ENCODE peak calls at places on chromosomes 16 and 17, in nine cellular contexts. One of them, this sample, is unnamed.

GRCh38 chr17:76480676-76481075 is 13.3 kb downstream of the AANAT start:
- DNase-seq in HFF-Myc: no peak
- DNase-seq in A549: no peak
- DNase-seq in ascending aorta: no peak
- DNase-seq in fibroblast of lung: peak; percentile 29
- DNase-seq in epithelial cell of esophagus: no peak
- DNase-seq in breast epithelium: no peak
- DNase-seq in mammary epithelial cell: no peak
- DNase-seq in SK-N-SH: no peak
- DNase-seq in this sample: no peak

GRCh38 chr17:68704897-68705296 is 103.7 kb upstream of the FAM20A start:
- DNase-seq in HFF-Myc: peak; percentile 95
- DNase-seq in breast epithelium: no peak
- DNase-seq in fibroblast of lung: peak; percentile 79
- DNase-seq in epithelial cell of esophagus: no peak
- DNase-seq in A549: no peak
- DNase-seq in mammary epithelial cell: peak; percentile 37
- DNase-seq in ascending aorta: no peak
- DNase-seq in SK-N-SH: no peak
- DNase-seq in this sample: no peak

GRCh38 chr16:77399546-77399945 is 35.3 kb downstream of the ADAMTS18 start:
- DNase-seq in fibroblast of lung: no peak
- DNase-seq in HFF-Myc: no peak
- DNase-seq in mammary epithelial cell: no peak
- DNase-seq in SK-N-SH: no peak
- DNase-seq in epithelial cell of esophagus: no peak
- DNase-seq in ascending aorta: no peak
- DNase-seq in A549: no peak
- DNase-seq in breast epithelium: no peak
- DNase-seq in this sample: no peak

GRCh38 chr17:7851438-7852261 is 3.2 kb upstream of the TMEM88 start:
- DNase-seq in fibroblast of lung: peak; percentile 71
- DNase-seq in epithelial cell of esophagus: peak; percentile 94
- DNase-seq in mammary epithelial cell: peak; percentile 84
- DNase-seq in HFF-Myc: no peak
- DNase-seq in ascending aorta: no peak
- DNase-seq in breast epithelium: peak; percentile 92
- DNase-seq in A549: peak; percentile 78
- DNase-seq in SK-N-SH: peak; percentile 94
- DNase-seq in this sample: peak; percentile 89

GRCh38 chr16:49527621-49528020 is 154.0 kb downstream of the C16orf78 start:
- DNase-seq in mammary epithelial cell: no peak
- DNase-seq in SK-N-SH: peak; percentile 58
- DNase-seq in breast epithelium: no peak
- DNase-seq in fibroblast of lung: no peak
- DNase-seq in epithelial cell of esophagus: no peak
- DNase-seq in ascending aorta: no peak
- DNase-seq in HFF-Myc: no peak
- DNase-seq in A549: no peak
- DNase-seq in this sample: no peak

GRCh38 chr16:27772093-27772820 is 222.3 kb downstream of the KATNIP start:
- DNase-seq in mammary epithelial cell: no peak
- DNase-seq in breast epithelium: no peak
- DNase-seq in ascending aorta: no peak
- DNase-seq in A549: no peak
- DNase-seq in SK-N-SH: no peak
- DNase-seq in fibroblast of lung: no peak
- DNase-seq in HFF-Myc: no peak
- DNase-seq in epithelial cell of esophagus: no peak
- DNase-seq in this sample: no peak

GRCh38 chr17:81428521-81428920 is 33.3 kb downstream of the BAHCC1 start:
- DNase-seq in epithelial cell of esophagus: no peak
- DNase-seq in fibroblast of lung: no peak
- DNase-seq in ascending aorta: no peak
- DNase-seq in breast epithelium: no peak
- DNase-seq in A549: no peak
- DNase-seq in HFF-Myc: no peak
- DNase-seq in mammary epithelial cell: no peak
- DNase-seq in SK-N-SH: no peak
- DNase-seq in this sample: peak; percentile 94

GRCh38 chr16:84925092-84925772 is 86.1 kb downstream of the ZDHHC7 start:
- DNase-seq in mammary epithelial cell: no peak
- DNase-seq in epithelial cell of esophagus: peak; percentile 52
- DNase-seq in A549: peak; percentile 60
- DNase-seq in breast epithelium: no peak
- DNase-seq in ascending aorta: no peak
- DNase-seq in SK-N-SH: peak; percentile 56
- DNase-seq in HFF-Myc: no peak
- DNase-seq in fibroblast of lung: no peak
- DNase-seq in this sample: peak; percentile 29

GRCh38 chr17:37884516-37884915 is 39.7 kb upstream of the TBC1D3K start:
- DNase-seq in epithelial cell of esophagus: no peak
- DNase-seq in A549: no peak
- DNase-seq in HFF-Myc: no peak
- DNase-seq in fibroblast of lung: no peak
- DNase-seq in breast epithelium: no peak
- DNase-seq in ascending aorta: no peak
- DNase-seq in mammary epithelial cell: no peak
- DNase-seq in SK-N-SH: no peak
- DNase-seq in this sample: no peak

GRCh38 chr17:77909236-77909635 is 49.3 kb upstream of the TNRC6C start:
- DNase-seq in HFF-Myc: no peak
- DNase-seq in ascending aorta: no peak
- DNase-seq in fibroblast of lung: no peak
- DNase-seq in mammary epithelial cell: no peak
- DNase-seq in epithelial cell of esophagus: no peak
- DNase-seq in breast epithelium: peak; percentile 54
- DNase-seq in SK-N-SH: no peak
- DNase-seq in A549: no peak
- DNase-seq in this sample: no peak

GRCh38 chr17:76532072-76532651 is 5.3 kb downstream of the CYGB start:
- DNase-seq in SK-N-SH: no peak
- DNase-seq in ascending aorta: no peak
- DNase-seq in fibroblast of lung: peak; percentile 56
- DNase-seq in breast epithelium: no peak
- DNase-seq in A549: no peak
- DNase-seq in mammary epithelial cell: peak; percentile 87
- DNase-seq in HFF-Myc: no peak
- DNase-seq in epithelial cell of esophagus: peak; percentile 94
- DNase-seq in this sample: no peak

GRCh38 chr16:46884513-46885293 is 541 bp downstream of the GPT2 start:
- DNase-seq in epithelial cell of esophagus: peak; percentile 46
- DNase-seq in mammary epithelial cell: peak; percentile 36
- DNase-seq in SK-N-SH: peak; percentile 63
- DNase-seq in A549: no peak
- DNase-seq in breast epithelium: no peak
- DNase-seq in HFF-Myc: no peak
- DNase-seq in fibroblast of lung: peak; percentile 34
- DNase-seq in ascending aorta: no peak
- DNase-seq in this sample: no peak

GRCh38 chr17:41415833-41416335 is 8.5 kb downstream of the KRT37 start:
- DNase-seq in mammary epithelial cell: no peak
- DNase-seq in fibroblast of lung: peak; percentile 81
- DNase-seq in HFF-Myc: no peak
- DNase-seq in SK-N-SH: no peak
- DNase-seq in breast epithelium: no peak
- DNase-seq in A549: no peak
- DNase-seq in ascending aorta: no peak
- DNase-seq in epithelial cell of esophagus: no peak
- DNase-seq in this sample: no peak

GRCh38 chr16:15853021-15853420 is 3.8 kb downstream of the MYH11 start:
- DNase-seq in mammary epithelial cell: no peak
- DNase-seq in epithelial cell of esophagus: no peak
- DNase-seq in SK-N-SH: no peak
- DNase-seq in HFF-Myc: no peak
- DNase-seq in fibroblast of lung: no peak
- DNase-seq in breast epithelium: no peak
- DNase-seq in A549: no peak
- DNase-seq in ascending aorta: no peak
- DNase-seq in this sample: no peak

GRCh38 chr16:85715169-85716015 is 26.6 kb upstream of the GINS2 start:
- DNase-seq in fibroblast of lung: peak; percentile 33
- DNase-seq in ascending aorta: no peak
- DNase-seq in A549: no peak
- DNase-seq in SK-N-SH: no peak
- DNase-seq in HFF-Myc: no peak
- DNase-seq in mammary epithelial cell: peak; percentile 87
- DNase-seq in epithelial cell of esophagus: peak; percentile 74
- DNase-seq in breast epithelium: no peak
- DNase-seq in this sample: peak; percentile 11

GRCh38 chr16:12620150-12620549 is 183.5 kb downstream of the CPPED1 start:
- DNase-seq in mammary epithelial cell: no peak
- DNase-seq in HFF-Myc: no peak
- DNase-seq in ascending aorta: no peak
- DNase-seq in A549: no peak
- DNase-seq in breast epithelium: no peak
- DNase-seq in epithelial cell of esophagus: no peak
- DNase-seq in fibroblast of lung: no peak
- DNase-seq in SK-N-SH: no peak
- DNase-seq in this sample: no peak

GRCh38 chr16:31141489-31142108 is 6.1 kb upstream of the PRSS8 start:
- DNase-seq in breast epithelium: no peak
- DNase-seq in ascending aorta: peak; percentile 55
- DNase-seq in epithelial cell of esophagus: peak; percentile 72
- DNase-seq in A549: no peak
- DNase-seq in SK-N-SH: peak; percentile 47
- DNase-seq in HFF-Myc: no peak
- DNase-seq in fibroblast of lung: peak; percentile 69
- DNase-seq in mammary epithelial cell: peak; percentile 79
- DNase-seq in this sample: no peak

GRCh38 chr16:84593825-84594724 is 23.8 kb downstream of the COTL1 start:
- DNase-seq in A549: no peak
- DNase-seq in mammary epithelial cell: no peak
- DNase-seq in SK-N-SH: peak; percentile 58
- DNase-seq in fibroblast of lung: peak; percentile 37
- DNase-seq in HFF-Myc: no peak
- DNase-seq in breast epithelium: no peak
- DNase-seq in epithelial cell of esophagus: no peak
- DNase-seq in ascending aorta: peak; percentile 42
- DNase-seq in this sample: peak; percentile 77

GRCh38 chr17:4901108-4901647 is 1.7 kb downstream of the CHRNE start:
- DNase-seq in epithelial cell of esophagus: no peak
- DNase-seq in breast epithelium: no peak
- DNase-seq in fibroblast of lung: no peak
- DNase-seq in A549: no peak
- DNase-seq in SK-N-SH: no peak
- DNase-seq in ascending aorta: no peak
- DNase-seq in HFF-Myc: no peak
- DNase-seq in mammary epithelial cell: no peak
- DNase-seq in this sample: no peak
- H3K4me3 ChIP-seq in epithelial cell of esophagus: no peak overlapping the region
- H3K4me3 ChIP-seq in breast epithelium: no peak overlapping the region
- H3K4me3 ChIP-seq in fibroblast of lung: no peak overlapping the region
- H3K4me3 ChIP-seq in A549: no peak overlapping the region
- H3K4me3 ChIP-seq in SK-N-SH: no peak overlapping the region
- H3K4me3 ChIP-seq in ascending aorta: peak overlapping the region; percentile 65
- H3K4me3 ChIP-seq in HFF-Myc: no peak overlapping the region
- H3K4me3 ChIP-seq in mammary epithelial cell: no peak overlapping the region
- H3K4me3 ChIP-seq in this sample: no peak overlapping the region

GRCh38 chr16:80585764-80586163 is 45.0 kb downstream of the DYNLRB2 start:
- DNase-seq in mammary epithelial cell: no peak
- DNase-seq in SK-N-SH: no peak
- DNase-seq in A549: no peak
- DNase-seq in breast epithelium: no peak
- DNase-seq in fibroblast of lung: no peak
- DNase-seq in epithelial cell of esophagus: no peak
- DNase-seq in ascending aorta: no peak
- DNase-seq in HFF-Myc: no peak
- DNase-seq in this sample: no peak
- H3K4me3 ChIP-seq in mammary epithelial cell: no peak overlapping the region
- H3K4me3 ChIP-seq in SK-N-SH: no peak overlapping the region
- H3K4me3 ChIP-seq in A549: no peak overlapping the region
- H3K4me3 ChIP-seq in breast epithelium: no peak overlapping the region
- H3K4me3 ChIP-seq in fibroblast of lung: no peak overlapping the region
- H3K4me3 ChIP-seq in epithelial cell of esophagus: no peak overlapping the region
- H3K4me3 ChIP-seq in ascending aorta: no peak overlapping the region
- H3K4me3 ChIP-seq in HFF-Myc: no peak overlapping the region
- H3K4me3 ChIP-seq in this sample: no peak overlapping the region

GRCh38 chr17:1562178-1562643 is 381 bp downstream of the PITPNA start:
- DNase-seq in breast epithelium: no peak
- DNase-seq in fibroblast of lung: peak; percentile 40
- DNase-seq in epithelial cell of esophagus: no peak
- DNase-seq in mammary epithelial cell: no peak
- DNase-seq in ascending aorta: no peak
- DNase-seq in A549: peak; percentile 38
- DNase-seq in HFF-Myc: no peak
- DNase-seq in SK-N-SH: peak; percentile 85
- DNase-seq in this sample: no peak
- H3K4me3 ChIP-seq in breast epithelium: peak overlapping the region; percentile 86
- H3K4me3 ChIP-seq in fibroblast of lung: no peak overlapping the region
- H3K4me3 ChIP-seq in epithelial cell of esophagus: peak overlapping the region; percentile 65
- H3K4me3 ChIP-seq in mammary epithelial cell: peak overlapping the region; percentile 75
- H3K4me3 ChIP-seq in ascending aorta: peak overlapping the region; percentile 98
- H3K4me3 ChIP-seq in A549: peak overlapping the region; percentile 91
- H3K4me3 ChIP-seq in HFF-Myc: peak overlapping the region; percentile 70
- H3K4me3 ChIP-seq in SK-N-SH: peak overlapping the region; percentile 67
- H3K4me3 ChIP-seq in this sample: peak overlapping the region; percentile 64

GRCh38 chr16:13631213-13631767 is 288.7 kb upstream of the ERCC4 start:
- DNase-seq in ascending aorta: no peak
- DNase-seq in HFF-Myc: no peak
- DNase-seq in A549: no peak
- DNase-seq in epithelial cell of esophagus: no peak
- DNase-seq in SK-N-SH: no peak
- DNase-seq in fibroblast of lung: no peak
- DNase-seq in mammary epithelial cell: no peak
- DNase-seq in breast epithelium: no peak
- DNase-seq in this sample: no peak

GRCh38 chr16:13633381-13633861 is 286.5 kb upstream of the ERCC4 start:
- DNase-seq in HFF-Myc: no peak
- DNase-seq in fibroblast of lung: no peak
- DNase-seq in ascending aorta: no peak
- DNase-seq in breast epithelium: no peak
- DNase-seq in A549: no peak
- DNase-seq in mammary epithelial cell: no peak
- DNase-seq in epithelial cell of esophagus: no peak
- DNase-seq in SK-N-SH: no peak
- DNase-seq in this sample: no peak

GRCh38 chr16:13630292-13630850 is 289.6 kb upstream of the ERCC4 start:
- DNase-seq in fibroblast of lung: no peak
- DNase-seq in ascending aorta: no peak
- DNase-seq in HFF-Myc: no peak
- DNase-seq in SK-N-SH: no peak
- DNase-seq in epithelial cell of esophagus: no peak
- DNase-seq in breast epithelium: no peak
- DNase-seq in A549: no peak
- DNase-seq in mammary epithelial cell: no peak
- DNase-seq in this sample: no peak

GRCh38 chr16:13629704-13630103 is 290.2 kb upstream of the ERCC4 start:
- DNase-seq in epithelial cell of esophagus: no peak
- DNase-seq in ascending aorta: no peak
- DNase-seq in fibroblast of lung: no peak
- DNase-seq in breast epithelium: no peak
- DNase-seq in HFF-Myc: no peak
- DNase-seq in A549: no peak
- DNase-seq in mammary epithelial cell: no peak
- DNase-seq in SK-N-SH: no peak
- DNase-seq in this sample: no peak

DNA sequence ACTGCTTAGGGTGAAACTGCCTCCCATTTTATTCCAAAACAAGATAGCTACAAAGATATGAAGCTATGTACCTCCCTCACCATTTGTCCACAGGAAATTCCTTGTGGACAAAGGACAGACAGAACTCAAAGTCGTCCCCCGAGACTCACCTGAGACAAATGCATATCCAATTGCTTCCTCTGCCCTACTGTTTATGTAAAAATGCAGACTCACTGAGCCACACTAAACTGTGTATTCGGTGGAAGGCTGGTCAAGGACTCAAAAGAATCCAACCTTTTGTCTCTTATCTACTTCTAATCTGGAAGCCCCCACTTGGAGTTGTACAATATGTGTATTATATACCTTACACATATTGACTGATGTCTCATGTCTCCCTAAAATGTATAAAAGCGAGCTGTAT is 288.0 kb upstream of the ERCC4 start:
- DNase-seq in mammary epithelial cell: no peak
- DNase-seq in SK-N-SH: no peak
- DNase-seq in HFF-Myc: no peak
- DNase-seq in epithelial cell of esophagus: no peak
- DNase-seq in breast epithelium: no peak
- DNase-seq in fibroblast of lung: no peak
- DNase-seq in A549: no peak
- DNase-seq in ascending aorta: no peak
- DNase-seq in this sample: no peak
- H3K4me3 ChIP-seq in mammary epithelial cell: no peak overlapping the region
- H3K4me3 ChIP-seq in SK-N-SH: no peak overlapping the region
- H3K4me3 ChIP-seq in HFF-Myc: no peak overlapping the region
- H3K4me3 ChIP-seq in epithelial cell of esophagus: no peak overlapping the region
- H3K4me3 ChIP-seq in breast epithelium: no peak overlapping the region
- H3K4me3 ChIP-seq in fibroblast of lung: no peak overlapping the region
- H3K4me3 ChIP-seq in A549: no peak overlapping the region
- H3K4me3 ChIP-seq in ascending aorta: no peak overlapping the region
- H3K4me3 ChIP-seq in this sample: no peak overlapping the region

This sample was measured in Jurkat, Clone E6-1.